ENCODE peak calls at places on chromosome 10, in ten cellular contexts. One of them, this sample, is unnamed.

GRCh38 chr10:104351067-104351681 is 2.5 kb upstream of the CFAP58 start:
- DNase-seq in GM19239: no peak
- DNase-seq in HEK293T: no peak
- DNase-seq in activated T-cell treated with anti-CD3 and anti-CD28 coated beads, Interleukin-2, amount 50 U/mL, for 4 hours: no peak
- DNase-seq in stimulated activated CD4-positive, alpha-beta T cell treated with anti-CD3 and anti-CD28 coated beads, Interleukin-2, amount 100 ng/mL, for 24 hours: no peak
- DNase-seq in pancreas: no peak
- DNase-seq in neural crest cell: no peak
- DNase-seq in activated T-helper 1 cell treated with anti-CD3 and anti-CD28 coated beads, Interleukin-2, amount 50 U/mL, for 16 hours: no peak
- DNase-seq in Kasumi-1: peak
- DNase-seq in NCI-H1417: no peak
- DNase-seq in this sample: no peak

GRCh38 chr10:71536332-71536731 is 139.6 kb downstream of the CDH23 start:
- DNase-seq in activated T-helper 1 cell treated with anti-CD3 and anti-CD28 coated beads, Interleukin-2, amount 50 U/mL, for 16 hours: no peak
- DNase-seq in NCI-H1417: no peak
- DNase-seq in GM19239: no peak
- DNase-seq in activated T-cell treated with anti-CD3 and anti-CD28 coated beads, Interleukin-2, amount 50 U/mL, for 4 hours: no peak
- DNase-seq in Kasumi-1: no peak
- DNase-seq in stimulated activated CD4-positive, alpha-beta T cell treated with anti-CD3 and anti-CD28 coated beads, Interleukin-2, amount 100 ng/mL, for 24 hours: no peak
- DNase-seq in neural crest cell: no peak
- DNase-seq in pancreas: no peak
- DNase-seq in HEK293T: no peak
- DNase-seq in this sample: no peak

GRCh38 chr10:71080381-71081228 is 131.8 kb upstream of the UNC5B start:
- DNase-seq in stimulated activated CD4-positive, alpha-beta T cell treated with anti-CD3 and anti-CD28 coated beads, Interleukin-2, amount 100 ng/mL, for 24 hours: peak
- DNase-seq in activated T-cell treated with anti-CD3 and anti-CD28 coated beads, Interleukin-2, amount 50 U/mL, for 4 hours: no peak
- DNase-seq in HEK293T: no peak
- DNase-seq in Kasumi-1: no peak
- DNase-seq in neural crest cell: no peak
- DNase-seq in GM19239: no peak
- DNase-seq in pancreas: no peak
- DNase-seq in NCI-H1417: no peak
- DNase-seq in activated T-helper 1 cell treated with anti-CD3 and anti-CD28 coated beads, Interleukin-2, amount 50 U/mL, for 16 hours: no peak
- DNase-seq in this sample: no peak

GRCh38 chr10:124497196-124497990 is 35.8 kb downstream of the LHPP start:
- DNase-seq in NCI-H1417: no peak
- DNase-seq in stimulated activated CD4-positive, alpha-beta T cell treated with anti-CD3 and anti-CD28 coated beads, Interleukin-2, amount 100 ng/mL, for 24 hours: no peak
- DNase-seq in GM19239: no peak
- DNase-seq in Kasumi-1: no peak
- DNase-seq in activated T-cell treated with anti-CD3 and anti-CD28 coated beads, Interleukin-2, amount 50 U/mL, for 4 hours: no peak
- DNase-seq in activated T-helper 1 cell treated with anti-CD3 and anti-CD28 coated beads, Interleukin-2, amount 50 U/mL, for 16 hours: no peak
- DNase-seq in HEK293T: no peak
- DNase-seq in pancreas: no peak
- DNase-seq in neural crest cell: no peak
- DNase-seq in this sample: no peak

GRCh38 chr10:56585447-56586171 is 224.6 kb upstream of the ZWINT start:
- DNase-seq in HEK293T: no peak
- DNase-seq in stimulated activated CD4-positive, alpha-beta T cell treated with anti-CD3 and anti-CD28 coated beads, Interleukin-2, amount 100 ng/mL, for 24 hours: no peak
- DNase-seq in neural crest cell: no peak
- DNase-seq in Kasumi-1: no peak
- DNase-seq in GM19239: no peak
- DNase-seq in pancreas: no peak
- DNase-seq in activated T-helper 1 cell treated with anti-CD3 and anti-CD28 coated beads, Interleukin-2, amount 50 U/mL, for 16 hours: no peak
- DNase-seq in activated T-cell treated with anti-CD3 and anti-CD28 coated beads, Interleukin-2, amount 50 U/mL, for 4 hours: no peak
- DNase-seq in NCI-H1417: no peak
- DNase-seq in this sample: no peak

GRCh38 chr10:122294006-122294405 is 22.9 kb downstream of the BTBD16 start:
- DNase-seq in activated T-helper 1 cell treated with anti-CD3 and anti-CD28 coated beads, Interleukin-2, amount 50 U/mL, for 16 hours: no peak
- DNase-seq in HEK293T: no peak
- DNase-seq in GM19239: no peak
- DNase-seq in pancreas: no peak
- DNase-seq in neural crest cell: no peak
- DNase-seq in Kasumi-1: no peak
- DNase-seq in NCI-H1417: no peak
- DNase-seq in activated T-cell treated with anti-CD3 and anti-CD28 coated beads, Interleukin-2, amount 50 U/mL, for 4 hours: no peak
- DNase-seq in stimulated activated CD4-positive, alpha-beta T cell treated with anti-CD3 and anti-CD28 coated beads, Interleukin-2, amount 100 ng/mL, for 24 hours: no peak
- DNase-seq in this sample: no peak

GRCh38 chr10:77590344-77591237 is 47.0 kb downstream of the KCNMA1 start:
- DNase-seq in activated T-helper 1 cell treated with anti-CD3 and anti-CD28 coated beads, Interleukin-2, amount 50 U/mL, for 16 hours: no peak
- DNase-seq in stimulated activated CD4-positive, alpha-beta T cell treated with anti-CD3 and anti-CD28 coated beads, Interleukin-2, amount 100 ng/mL, for 24 hours: no peak
- DNase-seq in pancreas: peak
- DNase-seq in NCI-H1417: no peak
- DNase-seq in activated T-cell treated with anti-CD3 and anti-CD28 coated beads, Interleukin-2, amount 50 U/mL, for 4 hours: no peak
- DNase-seq in neural crest cell: no peak
- DNase-seq in GM19239: no peak
- DNase-seq in HEK293T: no peak
- DNase-seq in Kasumi-1: no peak
- DNase-seq in this sample: no peak

GRCh38 chr10:117899181-117899683 is 147.5 kb downstream of the RAB11FIP2 start:
- DNase-seq in NCI-H1417: peak
- DNase-seq in HEK293T: no peak
- DNase-seq in neural crest cell: no peak
- DNase-seq in pancreas: no peak
- DNase-seq in activated T-cell treated with anti-CD3 and anti-CD28 coated beads, Interleukin-2, amount 50 U/mL, for 4 hours: no peak
- DNase-seq in Kasumi-1: no peak
- DNase-seq in GM19239: no peak
- DNase-seq in stimulated activated CD4-positive, alpha-beta T cell treated with anti-CD3 and anti-CD28 coated beads, Interleukin-2, amount 100 ng/mL, for 24 hours: no peak
- DNase-seq in activated T-helper 1 cell treated with anti-CD3 and anti-CD28 coated beads, Interleukin-2, amount 50 U/mL, for 16 hours: no peak
- DNase-seq in this sample: no peak

GRCh38 chr10:43244783-43245182 is 22.1 kb downstream of the RASGEF1A start:
- DNase-seq in HEK293T: no peak
- DNase-seq in activated T-helper 1 cell treated with anti-CD3 and anti-CD28 coated beads, Interleukin-2, amount 50 U/mL, for 16 hours: no peak
- DNase-seq in neural crest cell: no peak
- DNase-seq in pancreas: no peak
- DNase-seq in NCI-H1417: no peak
- DNase-seq in GM19239: no peak
- DNase-seq in activated T-cell treated with anti-CD3 and anti-CD28 coated beads, Interleukin-2, amount 50 U/mL, for 4 hours: no peak
- DNase-seq in Kasumi-1: no peak
- DNase-seq in stimulated activated CD4-positive, alpha-beta T cell treated with anti-CD3 and anti-CD28 coated beads, Interleukin-2, amount 100 ng/mL, for 24 hours: no peak
- DNase-seq in this sample: no peak

GRCh38 chr10:46787321-46787615 is 124.0 kb upstream of the PTPN20 start:
- DNase-seq in GM19239: peak
- DNase-seq in Kasumi-1: peak
- DNase-seq in HEK293T: peak
- DNase-seq in NCI-H1417: no peak
- DNase-seq in neural crest cell: no peak
- DNase-seq in activated T-helper 1 cell treated with anti-CD3 and anti-CD28 coated beads, Interleukin-2, amount 50 U/mL, for 16 hours: no peak
- DNase-seq in stimulated activated CD4-positive, alpha-beta T cell treated with anti-CD3 and anti-CD28 coated beads, Interleukin-2, amount 100 ng/mL, for 24 hours: no peak
- DNase-seq in activated T-cell treated with anti-CD3 and anti-CD28 coated beads, Interleukin-2, amount 50 U/mL, for 4 hours: no peak
- DNase-seq in pancreas: no peak
- DNase-seq in this sample: no peak

GRCh38 chr10:91434041-91434440 is 23.9 kb downstream of the HECTD2 start:
- DNase-seq in activated T-helper 1 cell treated with anti-CD3 and anti-CD28 coated beads, Interleukin-2, amount 50 U/mL, for 16 hours: no peak
- DNase-seq in stimulated activated CD4-positive, alpha-beta T cell treated with anti-CD3 and anti-CD28 coated beads, Interleukin-2, amount 100 ng/mL, for 24 hours: no peak
- DNase-seq in HEK293T: no peak
- DNase-seq in activated T-cell treated with anti-CD3 and anti-CD28 coated beads, Interleukin-2, amount 50 U/mL, for 4 hours: no peak
- DNase-seq in Kasumi-1: no peak
- DNase-seq in GM19239: no peak
- DNase-seq in NCI-H1417: no peak
- DNase-seq in pancreas: no peak
- DNase-seq in neural crest cell: no peak
- DNase-seq in this sample: no peak

GRCh38 chr10:88525371-88526079 is 57.6 kb downstream of the RNLS start:
- DNase-seq in GM19239: no peak
- DNase-seq in Kasumi-1: no peak
- DNase-seq in activated T-helper 1 cell treated with anti-CD3 and anti-CD28 coated beads, Interleukin-2, amount 50 U/mL, for 16 hours: no peak
- DNase-seq in NCI-H1417: no peak
- DNase-seq in activated T-cell treated with anti-CD3 and anti-CD28 coated beads, Interleukin-2, amount 50 U/mL, for 4 hours: no peak
- DNase-seq in stimulated activated CD4-positive, alpha-beta T cell treated with anti-CD3 and anti-CD28 coated beads, Interleukin-2, amount 100 ng/mL, for 24 hours: no peak
- DNase-seq in neural crest cell: no peak
- DNase-seq in pancreas: peak
- DNase-seq in HEK293T: no peak
- DNase-seq in this sample: no peak

GRCh38 chr10:18340496-18341051 is 200.3 kb downstream of the CACNB2 start:
- DNase-seq in NCI-H1417: no peak
- DNase-seq in neural crest cell: no peak
- DNase-seq in activated T-helper 1 cell treated with anti-CD3 and anti-CD28 coated beads, Interleukin-2, amount 50 U/mL, for 16 hours: no peak
- DNase-seq in GM19239: no peak
- DNase-seq in stimulated activated CD4-positive, alpha-beta T cell treated with anti-CD3 and anti-CD28 coated beads, Interleukin-2, amount 100 ng/mL, for 24 hours: no peak
- DNase-seq in HEK293T: peak
- DNase-seq in activated T-cell treated with anti-CD3 and anti-CD28 coated beads, Interleukin-2, amount 50 U/mL, for 4 hours: no peak
- DNase-seq in Kasumi-1: no peak
- DNase-seq in pancreas: no peak
- DNase-seq in this sample: no peak